ENCODE peak calls at places on chromosome 5, in eight cellular contexts. B, Z, S, M, N, G, A and Q are unnamed samples.

GRCh38 chr5:1936413-1936812 is 53.7 kb upstream of the IRX4 start:
- DNase-seq in G (no peak), S (no peak), A (no peak), M (no peak), B (peak; percentile 7), N (no peak), Z (no peak), Q (no peak)

GRCh38 chr5:135486679-135487395 is 34.7 kb upstream of the TIFAB start:
- DNase-seq in G (no peak), Z (no peak), M (no peak), N (no peak), A (no peak), S (no peak), B (no peak), Q (no peak)

GRCh38 chr5:74581988-74582365 is 58.6 kb downstream of the ENC1 start:
- DNase-seq in A (no peak), B (no peak), G (no peak), N (no peak), S (no peak), Z (no peak), M (no peak), Q (no peak)

GRCh38 chr5:53343187-53343586 is 137.2 kb upstream of the FST start:
- DNase-seq in B (no peak), N (peak; percentile 99), M (no peak), Z (no peak), A (no peak), G (no peak), S (no peak), Q (no peak)

GRCh38 chr5:77409870-77410621 is 82.1 kb downstream of the WDR41 start:
- DNase-seq in A (no peak), N (no peak), G (no peak), M (no peak), Z (no peak), S (no peak), B (no peak), Q (no peak)

GRCh38 chr5:179385892-179386291 is 40.6 kb upstream of the ADAMTS2 start:
- DNase-seq in S (no peak), Z (no peak), G (no peak), N (no peak), B (no peak), A (no peak), M (no peak), Q (no peak)

GRCh38 chr5:89484962-89485361 is 602.0 kb upstream of the MEF2C start:
- DNase-seq in B (no peak), N (no peak), G (no peak), Z (no peak), M (no peak), S (no peak), A (no peak), Q (no peak)

GRCh38 chr5:27020965-27021364 is 17.4 kb downstream of the CDH9 start:
- DNase-seq in Z (no peak), G (no peak), A (no peak), N (peak; percentile 3), M (peak; percentile 34), S (no peak), B (no peak), Q (no peak)

GRCh38 chr5:179820483-179821297 is at the start of gene SQSTM1:
- DNase-seq in Z (peak; percentile 78), G (peak; percentile 88), B (no peak), S (peak; percentile 84), N (peak; percentile 72), A (peak; percentile 88), M (peak; percentile 87), Q (peak; percentile 80)

GRCh38 chr5:9197881-9198260 is 348.0 kb downstream of the SEMA5A start:
- DNase-seq in S (no peak), B (no peak), A (no peak), N (no peak), G (peak; percentile 13), M (no peak), Z (no peak), Q (no peak)

GRCh38 chr5:123543438-123543837 is 31.5 kb downstream of the CSNK1G3 start:
- DNase-seq in G (no peak), N (no peak), B (peak; percentile 7), M (no peak), S (no peak), Z (no peak), A (no peak), Q (no peak)

GRCh38 chr5:151492729-151493128 is 45.3 kb downstream of the SLC36A1 start:
- DNase-seq in B (no peak), M (peak; percentile 32), N (peak; percentile 56), S (no peak), A (no peak), G (no peak), Z (no peak), Q (no peak)

GRCh38 chr5:138824924-138825863 is 49.9 kb downstream of the LRRTM2 start:
- DNase-seq in N (no peak), S (no peak), G (peak; percentile 48), A (no peak), B (no peak), M (peak; percentile 11), Z (no peak), Q (no peak)

GRCh38 chr5:135974019-135974600 is 19.3 kb upstream of the LECT2 start:
- DNase-seq in Z (no peak), M (no peak), S (no peak), B (no peak), A (no peak), G (no peak), N (peak; percentile 39), Q (no peak)

GRCh38 chr5:91928751-91929521 is 545.8 kb upstream of the ARRDC3 start:
- DNase-seq in A (no peak), S (no peak), Z (no peak), G (peak; percentile 31), M (peak; percentile 11), B (no peak), N (peak; percentile 22), Q (no peak)

DNA sequence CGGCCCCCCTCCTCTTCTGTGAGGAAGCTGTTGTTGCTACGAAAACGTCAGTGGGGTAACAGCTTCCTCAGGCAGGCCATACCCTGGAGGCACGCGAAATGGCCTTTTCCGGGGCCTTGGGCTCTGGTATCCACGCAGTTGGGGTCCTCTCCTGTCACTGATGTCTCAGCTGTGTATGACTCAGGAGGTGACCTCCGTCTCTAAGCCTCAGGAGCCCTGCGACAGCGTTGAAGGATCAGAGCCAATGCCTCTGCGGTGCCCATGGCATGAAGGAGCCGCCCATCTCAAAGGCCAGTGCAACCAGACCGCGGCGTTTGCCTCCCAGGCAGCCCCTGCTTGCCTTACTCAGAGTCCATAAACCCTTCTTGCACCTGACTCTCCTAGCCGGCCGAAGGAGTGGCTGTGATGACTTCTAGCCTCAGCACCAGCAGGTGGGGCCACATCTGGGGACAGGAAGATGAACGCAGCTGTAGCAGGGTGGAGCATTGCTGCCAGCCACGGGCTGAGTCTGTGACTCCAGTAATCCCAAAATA is 1.0 kb upstream of the MXD3 start:
- DNase-seq in S (peak; percentile 48), Z (no peak), G (peak; percentile 92), A (peak; percentile 26), M (peak; percentile 65), N (no peak), B (no peak), Q (peak; percentile 74)
- TF ChIP-seq CTCF in S (no peak), Z (no peak), G (peak; percentile 71), A (no peak), M (no peak), N (no peak), B (peak; percentile 7), Q (peak; percentile 53)

GRCh38 chr5:110106750-110107149 is 417.0 kb downstream of the MAN2A1 start:
- DNase-seq in N (no peak), S (no peak), M (no peak), Z (no peak), G (no peak), A (no peak), B (no peak), Q (no peak)

GRCh38 chr5:110109685-110110084 is 420.0 kb downstream of the MAN2A1 start:
- DNase-seq in Z (no peak), A (no peak), S (no peak), B (no peak), G (no peak), N (no peak), M (no peak), Q (no peak)

GRCh38 chr5:110105692-110106091 is 416.0 kb downstream of the MAN2A1 start:
- DNase-seq in M (no peak), Z (no peak), S (no peak), A (peak; percentile 31), B (no peak), G (no peak), N (peak; percentile 55), Q (no peak)

GRCh38 chr5:110104728-110105127 is 415.0 kb downstream of the MAN2A1 start:
- DNase-seq in A (no peak), N (peak; percentile 31), B (no peak), Z (no peak), M (no peak), G (no peak), S (no peak), Q (peak; percentile 47)

GRCh38 chr5:110108520-110108919 is 418.8 kb downstream of the MAN2A1 start:
- DNase-seq in N (no peak), S (no peak), G (no peak), Z (no peak), M (no peak), A (no peak), B (no peak), Q (no peak)
- TF ChIP-seq CTCF in N (no peak), S (no peak), G (no peak), Z (no peak), M (no peak), A (no peak), B (no peak), Q (no peak)

DNA sequence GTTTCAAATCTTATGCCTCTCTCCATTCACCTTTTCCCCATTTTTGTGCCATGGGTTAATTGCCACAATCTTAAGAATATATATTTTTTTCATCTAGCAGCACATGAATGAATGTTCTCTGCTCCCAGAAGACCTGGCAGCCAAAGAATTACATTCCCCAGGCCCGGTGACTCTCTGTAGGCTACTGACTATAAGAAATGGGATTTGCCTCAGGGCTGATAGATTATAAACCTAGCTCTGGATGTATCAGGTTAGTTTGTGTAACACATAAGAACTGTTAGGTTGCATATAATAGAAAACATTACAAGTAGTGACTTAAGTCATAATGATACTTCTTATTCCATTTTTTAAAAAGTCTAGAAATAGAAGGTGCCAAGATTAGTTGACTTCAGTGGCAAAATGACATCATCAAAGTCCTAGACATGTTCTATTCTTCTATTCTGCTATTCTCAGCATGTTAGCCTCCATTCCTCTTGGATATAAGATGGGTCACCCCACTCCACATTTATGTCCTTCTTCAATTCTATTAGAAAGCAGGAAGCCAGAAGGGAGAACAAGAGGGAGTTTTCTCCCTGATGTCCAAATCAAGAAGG is 10.9 kb upstream of the ZNF474 start:
- DNase-seq in A (no peak), Z (no peak), M (no peak), B (no peak), N (no peak), S (no peak), G (no peak), Q (no peak)
- TF ChIP-seq CTCF in A (no peak), Z (no peak), M (no peak), B (no peak), N (no peak), S (no peak), G (no peak), Q (no peak)

DNA sequence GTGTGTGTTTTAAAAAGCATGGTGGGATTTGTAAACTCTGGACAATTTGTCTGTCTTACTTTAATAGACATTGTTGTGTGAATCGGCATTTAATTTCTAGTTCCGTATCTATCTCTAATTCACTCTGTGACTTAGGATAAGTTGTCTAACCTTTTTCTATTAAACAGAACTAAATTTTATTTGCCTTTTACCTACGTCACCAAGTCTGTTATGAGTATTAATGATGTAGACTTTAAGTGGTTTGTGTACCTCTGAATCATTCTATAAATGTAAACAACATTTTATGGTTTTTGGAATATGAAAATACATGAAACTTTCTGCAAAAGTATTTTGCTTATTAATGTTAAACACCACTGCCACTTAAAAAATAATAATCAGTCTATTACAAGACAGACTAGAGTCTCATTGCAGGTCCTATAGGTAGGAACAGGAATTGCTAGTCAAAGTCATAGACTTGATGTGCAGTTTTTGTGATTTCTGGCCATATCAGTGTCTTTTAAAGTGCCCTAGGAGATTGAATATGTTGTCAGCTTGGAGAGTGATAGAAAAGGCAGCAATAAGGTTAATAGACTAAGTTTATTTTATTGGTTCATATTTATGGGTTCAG is 5.6 kb downstream of the RBM27 start:
- DNase-seq in M (no peak), N (no peak), B (no peak), Z (no peak), S (no peak), A (no peak), G (peak; percentile 13), Q (no peak)
- TF ChIP-seq CTCF in M (no peak), N (no peak), B (no peak), Z (no peak), S (peak; percentile 23), A (no peak), G (peak; percentile 51), Q (no peak)